ENCODE peak calls at places on chromosomes 1 and 21, in four cellular contexts. One of them, this sample, is unnamed.

GRCh38 chr1:43329995-43330751 is 7.4 kb upstream of the MPL start:
- DNase-seq in cardiac fibroblast: peak; percentile 86
- DNase-seq in breast epithelium: no peak
- DNase-seq in brain microvascular endothelial cell: peak; percentile 89
- DNase-seq in this sample: peak; percentile 81

GRCh38 chr1:215992620-215993019 is 425.5 kb downstream of the KCTD3 start:
- DNase-seq in cardiac fibroblast: peak; percentile 12
- DNase-seq in breast epithelium: no peak
- DNase-seq in brain microvascular endothelial cell: no peak
- DNase-seq in this sample: peak; percentile 28

GRCh38 chr1:53271446-53272090 is 33.2 kb upstream of the MAGOH start:
- DNase-seq in cardiac fibroblast: no peak
- DNase-seq in breast epithelium: no peak
- DNase-seq in brain microvascular endothelial cell: no peak
- DNase-seq in this sample: no peak

GRCh38 chr1:225318706-225319575 is 108.9 kb downstream of the LBR start:
- DNase-seq in cardiac fibroblast: peak; percentile 62
- DNase-seq in breast epithelium: no peak
- DNase-seq in brain microvascular endothelial cell: peak; percentile 32
- DNase-seq in this sample: peak; percentile 57

GRCh38 chr1:109531826-109532364 is 7.8 kb upstream of the GPR61 start:
- DNase-seq in cardiac fibroblast: no peak
- DNase-seq in breast epithelium: no peak
- DNase-seq in brain microvascular endothelial cell: no peak
- DNase-seq in this sample: no peak

GRCh38 chr1:20717452-20718342 is at the start of gene KIF17:
- DNase-seq in cardiac fibroblast: peak; percentile 85
- DNase-seq in breast epithelium: peak; percentile 32
- DNase-seq in brain microvascular endothelial cell: peak; percentile 56
- DNase-seq in this sample: peak; percentile 69

GRCh38 chr1:154730251-154730650 is 122.3 kb upstream of the ADAR start:
- DNase-seq in cardiac fibroblast: peak; percentile 77
- DNase-seq in breast epithelium: no peak
- DNase-seq in brain microvascular endothelial cell: peak; percentile 72
- DNase-seq in this sample: peak; percentile 53

GRCh38 chr1:192706936-192707335 is 71.0 kb downstream of the RGS13 start:
- DNase-seq in cardiac fibroblast: no peak
- DNase-seq in breast epithelium: no peak
- DNase-seq in brain microvascular endothelial cell: peak; percentile 9
- DNase-seq in this sample: no peak

GRCh38 chr1:44049839-44050238 is 18.6 kb upstream of the SLC6A9 start:
- DNase-seq in cardiac fibroblast: peak; percentile 86
- DNase-seq in breast epithelium: no peak
- DNase-seq in brain microvascular endothelial cell: peak; percentile 85
- DNase-seq in this sample: peak; percentile 98

GRCh38 chr1:168692472-168692871 is 36.5 kb downstream of the DPT start:
- DNase-seq in cardiac fibroblast: no peak
- DNase-seq in breast epithelium: no peak
- DNase-seq in brain microvascular endothelial cell: no peak
- DNase-seq in this sample: no peak

GRCh38 chr1:202968895-202969295 is 1.8 kb upstream of the CYB5R1 start:
- DNase-seq in cardiac fibroblast: peak; percentile 76
- DNase-seq in breast epithelium: peak; percentile 33
- DNase-seq in brain microvascular endothelial cell: peak; percentile 64
- DNase-seq in this sample: peak; percentile 69

GRCh38 chr1:156858959-156859522 is at the start of gene INSRR:
- DNase-seq in cardiac fibroblast: peak; percentile 19
- DNase-seq in breast epithelium: no peak
- DNase-seq in brain microvascular endothelial cell: no peak
- DNase-seq in this sample: no peak

GRCh38 chr1:236673284-236673919 is 12.9 kb upstream of the ACTN2 start:
- DNase-seq in cardiac fibroblast: peak; percentile 74
- DNase-seq in breast epithelium: no peak
- DNase-seq in brain microvascular endothelial cell: peak; percentile 4
- DNase-seq in this sample: peak; percentile 72

GRCh38 chr21:26888256-26888655 is 43.0 kb upstream of the ADAMTS1 start:
- DNase-seq in cardiac fibroblast: no peak
- DNase-seq in breast epithelium: no peak
- DNase-seq in brain microvascular endothelial cell: no peak
- DNase-seq in this sample: peak; percentile 18

GRCh38 chr1:38123356-38123755 is 76.8 kb upstream of the POU3F1 start:
- DNase-seq in cardiac fibroblast: no peak
- DNase-seq in breast epithelium: no peak
- DNase-seq in brain microvascular endothelial cell: no peak
- DNase-seq in this sample: no peak

GRCh38 chr1:23434260-23434775 is 9.8 kb upstream of the TCEA3 start:
- DNase-seq in cardiac fibroblast: no peak
- DNase-seq in breast epithelium: no peak
- DNase-seq in brain microvascular endothelial cell: no peak
- DNase-seq in this sample: no peak

GRCh38 chr1:74504125-74505065 is 8.0 kb downstream of the LRRC53 start:
- DNase-seq in cardiac fibroblast: peak; percentile 45
- DNase-seq in breast epithelium: no peak
- DNase-seq in brain microvascular endothelial cell: peak; percentile 54
- DNase-seq in this sample: peak; percentile 26

GRCh38 chr1:56509713-56510641 is 69.4 kb downstream of the PLPP3 start:
- DNase-seq in cardiac fibroblast: no peak
- DNase-seq in breast epithelium: no peak
- DNase-seq in brain microvascular endothelial cell: no peak
- DNase-seq in this sample: no peak

GRCh38 chr1:51689643-51690042 is 72.8 kb downstream of the OSBPL9 start:
- DNase-seq in cardiac fibroblast: no peak
- DNase-seq in breast epithelium: no peak
- DNase-seq in brain microvascular endothelial cell: no peak
- DNase-seq in this sample: no peak

GRCh38 chr1:183144752-183145151 is 41.3 kb upstream of the LAMC2 start:
- DNase-seq in cardiac fibroblast: no peak
- DNase-seq in breast epithelium: no peak
- DNase-seq in brain microvascular endothelial cell: no peak
- DNase-seq in this sample: no peak

GRCh38 chr1:41489561-41489960 is 5.1 kb upstream of the EDN2 start:
- DNase-seq in cardiac fibroblast: no peak
- DNase-seq in breast epithelium: no peak
- DNase-seq in brain microvascular endothelial cell: no peak
- DNase-seq in this sample: no peak

GRCh38 chr1:30324251-30325084 is 398.9 kb downstream of the MATN1 start:
- DNase-seq in cardiac fibroblast: no peak
- DNase-seq in breast epithelium: no peak
- DNase-seq in brain microvascular endothelial cell: no peak
- DNase-seq in this sample: no peak

GRCh38 chr1:197614916-197615692 is 160.2 kb downstream of the DENND1B start:
- DNase-seq in cardiac fibroblast: peak; percentile 64
- DNase-seq in breast epithelium: no peak
- DNase-seq in brain microvascular endothelial cell: peak; percentile 46
- DNase-seq in this sample: peak; percentile 56
- TF ChIP-seq CTCF in cardiac fibroblast: peak; percentile 65
- TF ChIP-seq CTCF in breast epithelium: peak; percentile 42
- TF ChIP-seq CTCF in brain microvascular endothelial cell: peak; percentile 80
- TF ChIP-seq CTCF in this sample: peak; percentile 78

GRCh38 chr1:26360807-26361604 is 7.1 kb upstream of the CRYBG2 start:
- DNase-seq in cardiac fibroblast: no peak
- DNase-seq in breast epithelium: no peak
- DNase-seq in brain microvascular endothelial cell: no peak
- DNase-seq in this sample: no peak
- H3K4me3 ChIP-seq in cardiac fibroblast: no peak overlapping the region
- H3K4me3 ChIP-seq in breast epithelium: peak overlapping the region; percentile 64
- H3K4me3 ChIP-seq in brain microvascular endothelial cell: peak overlapping the region; percentile 31
- H3K4me3 ChIP-seq in this sample: no peak overlapping the region

GRCh38 chr1:85074365-85074964 is 26.2 kb upstream of the MCOLN3 start:
- DNase-seq in cardiac fibroblast: no peak
- DNase-seq in breast epithelium: no peak
- DNase-seq in brain microvascular endothelial cell: no peak
- DNase-seq in this sample: no peak

DNA sequence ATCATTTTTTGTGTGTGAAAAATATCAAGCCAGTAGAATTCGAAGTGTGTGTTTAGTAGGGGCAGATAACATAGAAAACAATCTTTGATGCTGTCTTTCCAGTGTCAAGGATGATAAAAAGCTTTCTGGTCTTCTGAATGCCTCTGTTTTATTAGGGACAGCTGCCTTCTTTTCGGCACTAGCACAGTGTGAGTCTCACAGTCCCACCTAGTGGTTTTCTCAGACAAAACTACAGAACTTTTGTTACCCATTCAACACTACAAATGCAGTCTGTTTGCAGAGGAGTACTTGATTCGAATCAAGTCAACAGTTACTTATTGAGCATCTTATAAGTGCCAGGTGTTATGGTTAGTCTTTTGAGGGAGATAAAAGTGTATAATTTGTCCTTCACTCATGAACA is 30.6 kb upstream of the MCOLN3 start:
- DNase-seq in cardiac fibroblast: peak; percentile 49
- DNase-seq in breast epithelium: no peak
- DNase-seq in brain microvascular endothelial cell: peak; percentile 11
- DNase-seq in this sample: peak; percentile 43
- TF ChIP-seq CTCF in cardiac fibroblast: peak; percentile 22
- TF ChIP-seq CTCF in breast epithelium: no peak
- TF ChIP-seq CTCF in brain microvascular endothelial cell: peak; percentile 45
- TF ChIP-seq CTCF in this sample: peak; percentile 45

DNA sequence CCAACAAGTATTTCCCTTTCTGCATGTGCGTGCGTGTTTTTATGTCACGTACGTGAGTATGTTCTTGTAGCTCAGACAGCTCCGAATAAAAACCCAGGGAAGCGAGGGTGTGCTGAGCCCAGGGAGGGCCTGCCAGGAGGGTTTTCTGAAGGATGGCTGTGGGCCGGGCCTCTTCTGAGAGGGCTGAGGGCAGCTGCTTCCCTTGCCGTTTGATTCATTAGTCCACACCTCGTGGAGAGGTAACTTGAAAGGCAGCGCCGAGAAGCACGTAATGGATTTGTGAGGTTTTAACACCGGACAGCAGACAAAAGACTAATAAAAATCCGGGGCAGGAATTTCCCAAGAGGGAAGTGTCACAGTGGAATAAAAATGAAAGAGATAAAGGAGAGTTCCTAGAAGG is 29.5 kb downstream of the CD247 start:
- DNase-seq in cardiac fibroblast: no peak
- DNase-seq in breast epithelium: no peak
- DNase-seq in brain microvascular endothelial cell: no peak
- DNase-seq in this sample: no peak
- H3K4me3 ChIP-seq in cardiac fibroblast: no peak overlapping the region
- H3K4me3 ChIP-seq in breast epithelium: no peak overlapping the region
- H3K4me3 ChIP-seq in brain microvascular endothelial cell: no peak overlapping the region
- H3K4me3 ChIP-seq in this sample: no peak overlapping the region

GRCh38 chr1:204036882-204037645 is 35.9 kb upstream of the SOX13 start:
- DNase-seq in cardiac fibroblast: no peak
- DNase-seq in breast epithelium: no peak
- DNase-seq in brain microvascular endothelial cell: no peak
- DNase-seq in this sample: no peak
- TF ChIP-seq CTCF in cardiac fibroblast: no peak
- TF ChIP-seq CTCF in breast epithelium: no peak
- TF ChIP-seq CTCF in brain microvascular endothelial cell: peak; percentile 22
- TF ChIP-seq CTCF in this sample: peak; percentile 1

GRCh38 chr21:41362605-41363369 is 960 bp downstream of the MX2 start:
- DNase-seq in cardiac fibroblast: no peak
- DNase-seq in breast epithelium: no peak
- DNase-seq in brain microvascular endothelial cell: no peak
- DNase-seq in this sample: no peak
- H3K4me3 ChIP-seq in cardiac fibroblast: no peak overlapping the region
- H3K4me3 ChIP-seq in breast epithelium: peak overlapping the region; percentile 68
- H3K4me3 ChIP-seq in brain microvascular endothelial cell: no peak overlapping the region
- H3K4me3 ChIP-seq in this sample: peak overlapping the region; percentile 28

DNA sequence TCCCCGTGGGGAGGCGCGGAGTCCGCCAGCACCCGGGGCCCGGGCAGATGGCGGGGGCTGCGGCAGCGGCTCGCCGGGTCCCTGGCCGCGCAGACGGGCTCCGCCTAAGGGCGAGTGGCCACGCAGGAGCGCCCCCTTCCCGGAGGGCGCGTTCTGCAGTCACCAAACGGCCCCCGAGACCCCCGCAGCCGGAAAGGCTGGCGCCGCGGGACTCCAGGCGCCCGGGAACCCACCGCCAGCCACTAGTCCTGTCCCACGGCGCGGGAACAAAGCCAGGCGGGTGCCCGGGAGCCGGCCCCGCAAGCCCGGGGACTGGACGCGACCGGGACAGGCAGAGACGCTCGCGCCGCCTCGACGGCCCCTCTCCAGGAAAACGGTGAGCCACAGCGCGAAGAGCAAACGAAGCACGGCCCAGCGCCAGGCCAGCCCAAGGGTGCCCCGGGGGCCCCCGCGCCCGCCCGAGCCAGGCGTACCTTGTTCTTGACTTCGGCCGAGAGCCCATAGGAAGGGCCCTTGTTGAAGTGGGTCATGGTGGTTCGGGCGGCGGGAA is 470 bp downstream of the CNN3 start:
- DNase-seq in cardiac fibroblast: peak; percentile 71
- DNase-seq in breast epithelium: peak; percentile 32
- DNase-seq in brain microvascular endothelial cell: no peak
- DNase-seq in this sample: no peak
- TF ChIP-seq CTCF in cardiac fibroblast: peak; percentile 23
- TF ChIP-seq CTCF in breast epithelium: peak; percentile 24
- TF ChIP-seq CTCF in brain microvascular endothelial cell: peak; percentile 58
- TF ChIP-seq CTCF in this sample: peak; percentile 50

GRCh38 chr1:117366281-117366981 is 818 bp upstream of the MAN1A2 start:
- DNase-seq in cardiac fibroblast: peak; percentile 85
- DNase-seq in breast epithelium: peak; percentile 73
- DNase-seq in brain microvascular endothelial cell: peak; percentile 47
- DNase-seq in this sample: peak; percentile 67
- H3K4me3 ChIP-seq in cardiac fibroblast: peak overlapping the region; percentile 87
- H3K4me3 ChIP-seq in breast epithelium: peak overlapping the region; percentile 92
- H3K4me3 ChIP-seq in brain microvascular endothelial cell: peak overlapping the region; percentile 83
- H3K4me3 ChIP-seq in this sample: peak overlapping the region; percentile 75

This sample was measured in fibroblast of the aortic adventitia.